ENCODE peak calls at places on chromosomes 12 and 14, in four cellular contexts. L is right lobe of liver, M is GM20000, P is dorsolateral prefrontal cortex. B is an unnamed sample.
A peak's percentile ranks its signal among the peaks of the same experiment; 100 is the strongest.

GRCh38 chr14:74546416-74546815 is 52.9 kb downstream of the ISCA2 start:
- DNase-seq in L (no peak), P (no peak), M (no peak), B (no peak)

GRCh38 chr12:27592548-27592947 is 68.5 kb downstream of the PPFIBP1 start:
- DNase-seq in L (no peak), P (peak; percentile 46), M (peak; percentile 23), B (no peak)

GRCh38 chr14:100469632-100470522 is 117.3 kb downstream of the BEGAIN start:
- DNase-seq in M (no peak), L (no peak), P (no peak), B (no peak)

GRCh38 chr14:54207991-54208520 is 188.8 kb upstream of the CDKN3 start:
- DNase-seq in M (no peak), P (no peak), L (no peak), B (no peak)

GRCh38 chr12:70628701-70629480 is 8.3 kb downstream of the PTPRB start:
- DNase-seq in M (no peak), P (no peak), L (no peak), B (no peak)

GRCh38 chr14:32202468-32202865 is 602 bp downstream of the RNU6-8 start:
- DNase-seq in L (no peak), M (no peak), P (no peak), B (no peak)

GRCh38 chr14:68598621-68599447 is 194.0 kb downstream of the ZFP36L1 start:
- DNase-seq in P (no peak), M (no peak), L (peak; percentile 69), B (no peak)

GRCh38 chr14:104972301-104973211 is 5.6 kb downstream of the AHNAK2 start:
- DNase-seq in L (peak; percentile 39), P (no peak), M (no peak), B (no peak)

GRCh38 chr12:51971679-51972423 is 20.4 kb downstream of the ACVR1B start:
- DNase-seq in P (no peak), L (peak; percentile 35), M (no peak), B (no peak)

GRCh38 chr14:76954371-76954770 is 74.1 kb downstream of the IRF2BPL start:
- DNase-seq in L (no peak), P (no peak), M (no peak), B (no peak)

GRCh38 chr12:77402726-77403125 is 337.4 kb upstream of the E2F7 start:
- DNase-seq in M (no peak), P (no peak), L (no peak), B (no peak)

GRCh38 chr14:100386121-100386520 is 63.0 kb downstream of the SLC25A47 start:
- DNase-seq in L (no peak), M (no peak), P (no peak), B (no peak)

GRCh38 chr12:26219736-26220135 is 24.4 kb downstream of the SSPN start:
- DNase-seq in M (no peak), L (no peak), P (no peak), B (no peak)

GRCh38 chr12:7981446-7981845 is 45.5 kb upstream of the SLC2A3 start:
- DNase-seq in L (no peak), P (no peak), M (no peak), B (no peak)

GRCh38 chr12:89567691-89568239 is 41.9 kb upstream of the POC1B start:
- DNase-seq in M (no peak), P (no peak), L (no peak), B (no peak)

GRCh38 chr12:6182279-6182898 is 17.8 kb upstream of the CD9 start:
- DNase-seq in M (no peak), L (peak; percentile 78), P (peak; percentile 61), B (no peak)

GRCh38 chr14:100692859-100693558 is 33.7 kb upstream of the DLK1 start:
- DNase-seq in L (no peak), M (no peak), P (no peak), B (no peak)

GRCh38 chr12:27924350-27925140 is 48.0 kb downstream of the PTHLH start:
- DNase-seq in M (no peak), L (no peak), P (no peak), B (no peak)

GRCh38 chr12:54560374-54560858 is 11.0 kb downstream of the PDE1B start:
- DNase-seq in M (peak; percentile 95), P (peak; percentile 92), L (peak; percentile 78), B (no peak)

GRCh38 chr12:114294303-114294685 is 111.7 kb downstream of the TBX5 start:
- DNase-seq in P (no peak), L (no peak), M (no peak), B (no peak)

GRCh38 chr12:64679487-64679983 is 69.2 kb downstream of the RASSF3 start:
- DNase-seq in L (no peak), P (no peak), M (no peak), B (no peak)

GRCh38 chr12:108629824-108630476 is 3.7 kb downstream of the SELPLG start:
- DNase-seq in P (no peak), L (no peak), M (no peak), B (no peak)

GRCh38 chr14:44657688-44658388 is 150.8 kb upstream of the FSCB start:
- DNase-seq in L (no peak), M (no peak), P (no peak), B (no peak)

GRCh38 chr12:124210991-124211577 is 83.8 kb upstream of the RFLNA start:
- DNase-seq in M (no peak), L (no peak), P (no peak), B (no peak)

GRCh38 chr12:28242888-28243633 is 52.8 kb downstream of the CCDC91 start:
- DNase-seq in M (no peak), P (no peak), L (no peak), B (no peak)

GRCh38 chr12:50603817-50604639 is 99.2 kb downstream of the DIP2B start:
- DNase-seq in P (no peak), L (no peak), M (no peak), B (no peak)

DNA sequence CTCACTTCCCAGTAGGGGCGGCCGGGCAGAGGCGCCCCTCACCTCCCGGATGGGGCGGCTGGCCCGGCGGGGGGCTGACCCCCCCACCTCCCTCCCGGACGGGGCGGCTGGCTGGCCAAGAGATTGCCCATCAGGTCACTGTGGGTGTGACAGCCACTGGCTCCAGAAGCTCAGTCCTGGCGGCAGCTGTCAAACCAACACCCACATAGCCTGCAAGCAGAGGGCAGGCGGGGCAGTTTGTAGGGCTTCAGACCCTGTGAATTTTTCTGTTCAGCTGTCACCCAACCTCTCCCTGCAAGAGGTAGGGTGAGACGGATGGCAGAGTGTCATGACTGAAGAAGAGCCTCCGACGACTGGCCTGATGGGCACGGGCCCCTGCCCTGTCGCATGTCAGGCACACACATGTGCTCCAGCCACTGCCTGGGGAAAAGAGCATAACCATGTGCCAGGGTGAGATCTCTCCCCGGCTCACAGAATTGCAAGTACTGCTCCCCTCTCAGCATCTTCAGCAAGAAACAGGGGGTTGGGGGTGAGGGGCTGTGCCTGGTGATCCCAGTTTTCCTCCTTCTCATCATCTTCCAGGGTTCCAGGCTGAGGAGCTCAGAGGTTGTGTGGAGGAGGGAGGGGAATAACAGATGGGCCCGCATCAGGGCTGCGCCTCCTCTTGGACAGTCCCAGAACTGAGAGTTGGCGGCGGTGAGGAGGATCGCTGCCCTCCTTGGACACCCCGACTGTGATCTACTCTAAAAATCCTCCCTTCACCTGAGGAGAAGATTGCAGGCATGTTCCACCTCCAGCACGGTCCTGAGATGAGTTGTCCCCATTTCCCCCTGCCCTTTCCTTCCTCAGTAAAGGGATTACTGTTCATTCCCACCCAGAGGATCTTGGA is 11.2 kb upstream of the PRPH start:
- DNase-seq in M (no peak), P (no peak), L (no peak), B (no peak)
- TF ChIP-seq CTCF in M (no peak), P (no peak), L (no peak), B (peak; percentile 33)

GRCh38 chr14:93929657-93930056 is 2.5 kb downstream of the FAM181A start:
- DNase-seq in P (no peak), M (no peak), L (no peak), B (no peak)
- TF ChIP-seq CTCF in P (no peak), M (no peak), L (no peak), B (no peak)

GRCh38 chr14:79279645-79280399 is 931.5 kb downstream of the DIO2 start:
- DNase-seq in P (no peak), L (no peak), M (no peak), B (no peak)

GRCh38 chr14:79281244-79282199 is 929.8 kb downstream of the DIO2 start:
- DNase-seq in M (no peak), L (no peak), P (no peak), B (no peak)

GRCh38 chr14:79278286-79278797 is 933.0 kb downstream of the DIO2 start:
- DNase-seq in M (no peak), L (peak; percentile 45), P (no peak), B (peak; percentile 78)

GRCh38 chr14:79280400-79280670 is 931.0 kb downstream of the DIO2 start:
- DNase-seq in M (no peak), P (no peak), L (no peak), B (no peak)

DNA sequence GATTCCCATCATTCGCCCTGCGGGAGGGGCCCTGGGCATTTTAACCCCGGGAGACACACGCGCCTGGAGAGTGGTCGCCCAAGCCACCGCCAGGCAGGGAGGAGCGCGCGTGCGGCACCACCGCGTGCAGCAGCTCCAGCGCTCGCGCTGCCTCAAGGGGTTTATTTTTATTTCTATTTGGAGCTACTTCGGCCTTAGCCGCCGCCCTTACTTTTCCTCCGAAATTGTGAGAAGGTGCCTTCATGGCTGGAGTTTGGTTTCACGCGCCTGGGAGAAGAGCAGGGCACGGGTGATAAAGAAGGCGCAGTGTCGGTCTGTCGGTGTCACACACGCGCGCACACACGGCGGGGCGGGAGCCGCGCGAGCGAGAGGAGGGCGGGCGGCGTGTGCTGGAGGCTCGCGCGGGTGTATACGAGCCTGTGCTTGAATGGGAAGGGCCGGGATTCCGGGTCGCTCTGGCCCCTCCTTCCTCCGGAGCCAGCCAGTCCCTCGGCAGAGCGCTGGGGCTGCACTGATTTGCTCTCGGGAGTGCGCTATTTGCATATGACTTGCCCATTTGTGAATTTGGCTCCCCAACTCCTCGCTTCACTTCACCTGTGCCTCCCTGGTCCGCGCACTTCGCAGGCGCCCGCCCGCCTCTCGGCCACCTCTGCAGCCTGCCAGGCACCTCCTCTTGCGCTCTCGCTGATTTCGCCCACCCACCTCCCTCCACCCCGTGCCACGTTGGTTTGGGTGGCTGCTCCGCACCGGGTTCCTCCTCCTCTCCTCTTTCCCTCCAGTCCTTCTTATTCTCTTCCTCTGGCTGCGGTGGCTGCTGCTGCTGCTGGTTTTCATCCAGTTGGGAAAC is 932.3 kb downstream of the DIO2 start:
- DNase-seq in L (peak; percentile 79), M (peak; percentile 13), P (peak; percentile 77), B (peak; percentile 92)
- TF ChIP-seq CTCF in L (no peak), M (no peak), P (no peak), B (no peak)

DNA sequence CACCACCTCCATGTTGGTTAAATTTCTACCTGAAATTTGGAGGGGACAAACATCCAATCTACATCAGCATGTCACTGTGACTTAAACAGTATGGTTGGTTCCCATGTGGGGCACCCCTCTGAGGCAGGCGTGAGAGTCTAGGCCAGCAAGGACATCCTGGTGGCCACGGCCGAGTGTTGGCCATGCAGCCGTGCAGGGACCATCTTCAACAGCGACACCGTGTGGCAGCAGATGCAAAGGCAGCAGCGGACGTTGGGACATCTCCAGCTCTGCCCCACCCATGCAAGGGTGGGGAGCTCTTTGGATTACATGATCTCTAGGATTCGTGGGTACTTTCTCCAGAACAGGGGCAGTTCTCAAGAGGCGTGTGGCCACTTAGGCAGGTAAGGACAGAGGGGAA is 49.8 kb downstream of the NOC4L start:
- DNase-seq in P (no peak), L (no peak), M (no peak), B (no peak)
- TF ChIP-seq CTCF in P (no peak), L (no peak), M (no peak), B (peak; percentile 57)

GRCh38 chr14:73231874-73232851 is 5.1 kb upstream of the PAPLN start:
- DNase-seq in L (no peak), P (no peak), M (peak; percentile 61), B (no peak)
- TF ChIP-seq CTCF in L (no peak), P (no peak), M (peak; percentile 22), B (peak; percentile 58)

B was measured in chondrocyte.